ENCODE peak calls at places on chromosomes 1 and 21, in six cellular contexts. One of them, this sample, is unnamed.

GRCh38 chr1:18440385-18441226 is 40.1 kb upstream of the KLHDC7A start:
- DNase-seq in tibial artery: no peak
- DNase-seq in aorta: no peak
- DNase-seq in HepG2: no peak
- DNase-seq in neuronal stem cell: no peak
- DNase-seq in prostate gland: no peak
- DNase-seq in this sample: no peak

GRCh38 chr1:234970371-234970730 is 158.3 kb downstream of the TOMM20 start:
- DNase-seq in aorta: no peak
- DNase-seq in neuronal stem cell: no peak
- DNase-seq in prostate gland: no peak
- DNase-seq in tibial artery: no peak
- DNase-seq in HepG2: no peak
- DNase-seq in this sample: no peak

GRCh38 chr21:28215214-28215954 is 777.3 kb downstream of the LTN1 start:
- DNase-seq in HepG2: no peak
- DNase-seq in tibial artery: peak; percentile 27
- DNase-seq in prostate gland: no peak
- DNase-seq in neuronal stem cell: no peak
- DNase-seq in aorta: no peak
- DNase-seq in this sample: no peak

GRCh38 chr21:45889961-45890360 is 91.6 kb upstream of the COL6A1 start:
- DNase-seq in aorta: peak; percentile 38
- DNase-seq in tibial artery: no peak
- DNase-seq in HepG2: no peak
- DNase-seq in prostate gland: no peak
- DNase-seq in neuronal stem cell: no peak
- DNase-seq in this sample: no peak

GRCh38 chr1:115051850-115052249 is 22.2 kb downstream of the TSHB start:
- DNase-seq in aorta: no peak
- DNase-seq in HepG2: no peak
- DNase-seq in prostate gland: no peak
- DNase-seq in neuronal stem cell: no peak
- DNase-seq in tibial artery: no peak
- DNase-seq in this sample: no peak

GRCh38 chr1:175314300-175314699 is 121.7 kb upstream of the KIAA0040 start:
- DNase-seq in prostate gland: peak; percentile 9
- DNase-seq in neuronal stem cell: no peak
- DNase-seq in HepG2: no peak
- DNase-seq in aorta: no peak
- DNase-seq in tibial artery: no peak
- DNase-seq in this sample: no peak

GRCh38 chr1:205588691-205589445 is 42.9 kb downstream of the ELK4 start:
- DNase-seq in neuronal stem cell: no peak
- DNase-seq in HepG2: peak; percentile 33
- DNase-seq in prostate gland: no peak
- DNase-seq in tibial artery: no peak
- DNase-seq in aorta: peak; percentile 58
- DNase-seq in this sample: no peak

GRCh38 chr21:45539046-45539795 is 3.0 kb downstream of the SLC19A1 start:
- DNase-seq in tibial artery: peak; percentile 18
- DNase-seq in neuronal stem cell: no peak
- DNase-seq in aorta: peak; percentile 41
- DNase-seq in prostate gland: no peak
- DNase-seq in HepG2: no peak
- DNase-seq in this sample: no peak

GRCh38 chr1:224503161-224504118 is 68.8 kb upstream of the WDR26 start:
- DNase-seq in neuronal stem cell: peak; percentile 60
- DNase-seq in tibial artery: peak; percentile 93
- DNase-seq in HepG2: peak; percentile 38
- DNase-seq in prostate gland: peak; percentile 96
- DNase-seq in aorta: peak; percentile 94
- DNase-seq in this sample: peak; percentile 37

GRCh38 chr1:222886194-222887126 is 71.6 kb downstream of the DISP1 start:
- DNase-seq in neuronal stem cell: no peak
- DNase-seq in prostate gland: no peak
- DNase-seq in aorta: no peak
- DNase-seq in tibial artery: no peak
- DNase-seq in HepG2: peak; percentile 43
- DNase-seq in this sample: no peak

GRCh38 chr1:161298116-161298515 is 11.7 kb downstream of the MPZ start:
- DNase-seq in HepG2: no peak
- DNase-seq in neuronal stem cell: no peak
- DNase-seq in aorta: no peak
- DNase-seq in prostate gland: no peak
- DNase-seq in tibial artery: no peak
- DNase-seq in this sample: no peak

GRCh38 chr1:155912056-155912536 is 947 bp upstream of the RIT1 start:
- DNase-seq in HepG2: no peak
- DNase-seq in prostate gland: no peak
- DNase-seq in neuronal stem cell: no peak
- DNase-seq in aorta: no peak
- DNase-seq in tibial artery: no peak
- DNase-seq in this sample: no peak
- H3K27ac ChIP-seq in HepG2: peak overlapping the region; percentile 61
- H3K27ac ChIP-seq in prostate gland: peak overlapping the region; percentile 89
- H3K27ac ChIP-seq in neuronal stem cell: no peak overlapping the region
- H3K27ac ChIP-seq in aorta: peak overlapping the region; percentile 7
- H3K27ac ChIP-seq in tibial artery: peak overlapping the region; percentile 96
- H3K27ac ChIP-seq in this sample: no peak overlapping the region

DNA sequence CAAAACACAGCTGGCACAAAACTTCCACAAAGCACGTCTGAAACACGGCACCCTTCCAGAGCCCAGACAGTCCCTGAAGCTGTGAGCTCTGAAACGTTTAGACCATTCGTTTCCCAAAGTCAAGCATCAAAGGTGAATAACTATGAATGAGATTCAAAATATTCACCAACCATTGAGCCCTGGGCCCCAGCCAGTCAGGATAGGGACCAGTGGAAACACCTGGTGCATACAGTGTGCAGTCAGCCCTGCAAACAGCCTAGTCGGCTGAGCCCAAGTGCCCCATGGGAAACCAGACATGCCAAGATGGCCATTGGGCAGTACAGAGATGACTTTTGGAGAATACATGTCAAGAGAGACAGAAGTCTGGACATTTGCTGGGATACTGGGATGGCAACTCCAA is 90.4 kb upstream of the EDN2 start:
- DNase-seq in tibial artery: no peak
- DNase-seq in prostate gland: no peak
- DNase-seq in HepG2: no peak
- DNase-seq in aorta: no peak
- DNase-seq in neuronal stem cell: no peak
- DNase-seq in this sample: no peak
- H3K27ac ChIP-seq in tibial artery: no peak overlapping the region
- H3K27ac ChIP-seq in prostate gland: no peak overlapping the region
- H3K27ac ChIP-seq in HepG2: no peak overlapping the region
- H3K27ac ChIP-seq in aorta: no peak overlapping the region
- H3K27ac ChIP-seq in neuronal stem cell: no peak overlapping the region
- H3K27ac ChIP-seq in this sample: no peak overlapping the region

GRCh38 chr1:118488776-118489175 is 303.7 kb upstream of the SPAG17 start:
- DNase-seq in aorta: no peak
- DNase-seq in prostate gland: no peak
- DNase-seq in HepG2: no peak
- DNase-seq in tibial artery: no peak
- DNase-seq in neuronal stem cell: no peak
- DNase-seq in this sample: no peak
- H3K27ac ChIP-seq in aorta: no peak overlapping the region
- H3K27ac ChIP-seq in prostate gland: no peak overlapping the region
- H3K27ac ChIP-seq in HepG2: no peak overlapping the region
- H3K27ac ChIP-seq in tibial artery: no peak overlapping the region
- H3K27ac ChIP-seq in neuronal stem cell: no peak overlapping the region
- H3K27ac ChIP-seq in this sample: no peak overlapping the region

GRCh38 chr1:24775901-24776300 is 30.7 kb downstream of the CLIC4 start:
- DNase-seq in neuronal stem cell: no peak
- DNase-seq in tibial artery: no peak
- DNase-seq in prostate gland: no peak
- DNase-seq in aorta: no peak
- DNase-seq in HepG2: no peak
- DNase-seq in this sample: no peak
- H3K27ac ChIP-seq in neuronal stem cell: no peak overlapping the region
- H3K27ac ChIP-seq in tibial artery: peak overlapping the region; percentile 88
- H3K27ac ChIP-seq in prostate gland: no peak overlapping the region
- H3K27ac ChIP-seq in aorta: no peak overlapping the region
- H3K27ac ChIP-seq in HepG2: no peak overlapping the region
- H3K27ac ChIP-seq in this sample: no peak overlapping the region